ENCODE peak calls at places on chromosomes 12 and 14, in seven cellular contexts. L, Z, W, G, J, U and I are unnamed samples.
A peak's percentile ranks its signal among the peaks of the same experiment; 100 is the strongest.

GRCh38 chr12:45730842-45731336 is 1.4 kb downstream of the ARID2 start:
- DNase-seq in L (no peak), J (no peak), U (peak; percentile 59), G (no peak), Z (peak; percentile 44), W (no peak), I (peak; percentile 47)

GRCh38 chr14:104432611-104433231 is 146.8 kb upstream of the C14orf180 start:
- DNase-seq in G (no peak), W (no peak), L (no peak), Z (no peak), U (no peak), J (no peak), I (no peak)

GRCh38 chr12:38695057-38695456 is 210.3 kb downstream of the CPNE8 start:
- DNase-seq in U (no peak), G (no peak), Z (no peak), L (no peak), W (no peak), J (no peak), I (no peak)

GRCh38 chr12:57549909-57550627 is at the start of gene KIF5A:
- DNase-seq in U (peak; percentile 29), Z (no peak), J (no peak), G (no peak), W (no peak), L (peak; percentile 19), I (no peak)

GRCh38 chr14:35122696-35123387 is 490 bp downstream of the PRORP start:
- DNase-seq in Z (peak; percentile 58), G (peak; percentile 13), U (no peak), L (no peak), W (no peak), J (peak; percentile 23), I (peak; percentile 48)

GRCh38 chr12:84436134-84436533 is 476.5 kb downstream of the SLC6A15 start:
- DNase-seq in W (no peak), Z (no peak), G (no peak), L (no peak), U (no peak), J (no peak), I (no peak)

GRCh38 chr14:96905825-96906224 is 108.6 kb downstream of the VRK1 start:
- DNase-seq in L (no peak), W (no peak), U (no peak), Z (peak; percentile 22), J (no peak), G (no peak), I (peak; percentile 3)

GRCh38 chr12:15978431-15978950 is 67.4 kb downstream of the DERA start:
- DNase-seq in U (no peak), L (no peak), J (peak; percentile 67), W (no peak), G (peak; percentile 32), Z (peak; percentile 74), I (peak; percentile 55)

GRCh38 chr12:44154128-44154527 is 318.2 kb downstream of the TMEM117 start:
- DNase-seq in L (no peak), J (peak; percentile 2), U (no peak), W (no peak), Z (peak; percentile 49), G (no peak), I (peak; percentile 54)

GRCh38 chr14:102776761-102777710 is at the start of gene TRAF3:
- DNase-seq in J (no peak), Z (peak; percentile 78), W (peak; percentile 77), L (peak; percentile 76), U (peak; percentile 94), G (no peak), I (peak; percentile 72)

GRCh38 chr12:54360717-54361456 is 3.4 kb downstream of the GPR84 start:
- DNase-seq in W (peak; percentile 75), G (no peak), U (peak; percentile 70), J (peak; percentile 48), L (peak; percentile 20), Z (peak; percentile 85), I (peak; percentile 83)

GRCh38 chr12:66154776-66155175 is 15.0 kb downstream of the TMBIM4 start:
- DNase-seq in L (no peak), U (no peak), W (no peak), G (no peak), J (no peak), Z (peak; percentile 52), I (peak; percentile 61)

GRCh38 chr12:64890873-64891468 is 66.5 kb downstream of the TBC1D30 start:
- DNase-seq in U (peak; percentile 74), G (peak; percentile 23), W (no peak), J (no peak), L (no peak), Z (peak; percentile 74), I (peak; percentile 81)

GRCh38 chr12:48779869-48780268 is 9.0 kb downstream of the ADCY6 start:
- DNase-seq in J (no peak), W (no peak), G (no peak), Z (peak; percentile 97), L (no peak), U (no peak), I (peak; percentile 94)

GRCh38 chr14:45249847-45250575 is 3.0 kb downstream of the MIS18BP1 start:
- DNase-seq in G (no peak), J (no peak), U (peak; percentile 77), L (no peak), W (no peak), Z (peak; percentile 88), I (peak; percentile 64)

GRCh38 chr12:16530268-16530865 is 75.6 kb downstream of the LMO3 start:
- DNase-seq in G (no peak), J (no peak), L (no peak), Z (no peak), U (no peak), W (no peak), I (no peak)

GRCh38 chr12:50220357-50221061 is 53.3 kb upstream of the CERS5 start:
- DNase-seq in L (no peak), Z (peak; percentile 75), J (no peak), U (peak; percentile 84), W (no peak), G (no peak), I (peak; percentile 84)

GRCh38 chr12:5586201-5586600 is 154.3 kb downstream of the NTF3 start:
- DNase-seq in J (peak; percentile 37), W (no peak), G (no peak), L (no peak), U (no peak), Z (peak; percentile 35), I (no peak)

GRCh38 chr14:36362648-36363047 is 42.2 kb upstream of the MBIP start:
- DNase-seq in Z (no peak), W (no peak), L (no peak), G (no peak), U (no peak), J (no peak), I (no peak)

GRCh38 chr12:25553083-25553482 is at the start of gene LMNTD1:
- DNase-seq in J (peak; percentile 12), L (no peak), G (no peak), U (no peak), Z (peak; percentile 75), W (no peak), I (peak; percentile 88)

GRCh38 chr12:67648306-67649164 is at the start of gene DYRK2:
- DNase-seq in L (peak; percentile 70), Z (peak; percentile 86), W (peak; percentile 81), J (no peak), G (no peak), U (peak; percentile 90), I (peak; percentile 67)
- TF ChIP-seq CTCF in L (no peak), Z (no peak), W (no peak), J (no peak), G (no peak), U (no peak), I (peak; percentile 27)

GRCh38 chr12:120775862-120776552 is 50.4 kb downstream of the ACADS start:
- DNase-seq in G (no peak), W (no peak), U (no peak), L (no peak), J (no peak), Z (peak; percentile 48), I (peak; percentile 16)
- TF ChIP-seq CTCF in G (no peak), W (no peak), U (peak; percentile 0), L (no peak), J (peak; percentile 9), Z (no peak), I (peak; percentile 26)

DNA sequence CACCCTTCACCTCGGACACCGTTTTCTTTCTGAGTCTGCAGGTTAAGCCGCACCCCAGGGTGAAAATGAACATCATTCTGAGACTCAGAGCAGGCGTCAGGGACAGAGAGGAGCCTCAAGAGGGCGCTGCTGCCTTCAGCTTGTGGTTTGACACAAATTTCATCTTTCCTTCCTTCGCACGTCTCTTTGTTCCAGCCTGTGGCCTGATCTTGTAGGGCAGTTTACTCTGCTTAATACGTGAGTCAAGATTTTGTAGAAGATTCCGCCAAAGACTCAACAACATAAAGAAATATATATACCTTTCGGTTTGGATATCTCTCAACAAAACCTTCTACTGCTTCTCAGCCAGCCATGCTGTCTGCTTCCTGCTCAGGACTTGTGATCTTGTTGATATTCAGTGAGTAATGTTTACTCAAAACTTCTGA is 329.3 kb upstream of the OR4E1 start:
- DNase-seq in U (peak; percentile 13), L (peak; percentile 52), G (no peak), J (no peak), Z (no peak), W (no peak), I (no peak)
- TF ChIP-seq CTCF in U (peak; percentile 60), L (peak; percentile 60), G (peak; percentile 41), J (peak; percentile 43), Z (no peak), W (no peak), I (no peak)

GRCh38 chr14:69485261-69485660 is 733 bp downstream of the PLEKHD1 start:
- DNase-seq in U (no peak), L (no peak), J (no peak), W (no peak), G (no peak), Z (no peak), I (no peak)

GRCh38 chr14:69485701-69486100 is 1.2 kb downstream of the PLEKHD1 start:
- DNase-seq in U (no peak), W (no peak), Z (no peak), J (no peak), G (no peak), L (no peak), I (no peak)

GRCh38 chr14:69489495-69489894 is 5.0 kb downstream of the PLEKHD1 start:
- DNase-seq in U (no peak), G (no peak), W (no peak), Z (no peak), J (no peak), L (no peak), I (no peak)

GRCh38 chr14:69487226-69487625 is 2.7 kb downstream of the PLEKHD1 start:
- DNase-seq in J (no peak), G (no peak), L (no peak), Z (no peak), W (no peak), U (no peak), I (no peak)

GRCh38 chr14:69487771-69488170 is 3.2 kb downstream of the PLEKHD1 start:
- DNase-seq in U (no peak), G (no peak), J (no peak), W (no peak), Z (no peak), L (no peak), I (no peak)
- TF ChIP-seq CTCF in U (no peak), G (no peak), J (no peak), W (no peak), Z (no peak), L (no peak), I (no peak)